ENCODE peak calls at places on chromosomes 1 and 21, in five cellular contexts. N is tibial artery, V is body of pancreas, R is neural progenitor cell, D is lung. B is an unnamed sample. For H3K36me3 and H3K27me3, the result is how much of the 10 kb centered on the place peaks cover.

GRCh38 chr1:236864996-236865877 is 70.1 kb downstream of the MTR start:
- DNase-seq in D (no peak), R (no peak), V (peak), N (no peak), B (no peak)

GRCh38 chr1:43275826-43276620 is 6.2 kb downstream of the TMEM125 start:
- DNase-seq in N (peak), D (no peak), R (no peak), V (no peak), B (no peak)

GRCh38 chr1:48093696-48094518 is 96.7 kb upstream of the TRABD2B start:
- DNase-seq in R (peak), V (peak), D (peak), N (no peak), B (peak)

GRCh38 chr1:155179107-155180031 is 5.7 kb downstream of the TRIM46 start:
- DNase-seq in N (peak), V (peak), D (no peak), R (no peak), B (peak)

GRCh38 chr1:108896160-108897150 is 19.7 kb downstream of the GPSM2 start:
- DNase-seq in R (no peak), D (no peak), V (no peak), N (no peak), B (no peak)

GRCh38 chr1:91166106-91166712 is 144.4 kb upstream of the ZNF644 start:
- DNase-seq in D (peak), V (peak), N (no peak), R (peak), B (peak)

GRCh38 chr21:14880922-14881321 is 183.9 kb downstream of the NRIP1 start:
- DNase-seq in D (no peak), V (no peak), R (no peak), N (no peak), B (no peak)

GRCh38 chr1:56516539-56517252 is 62.7 kb downstream of the PLPP3 start:
- DNase-seq in D (peak), R (no peak), N (no peak), V (peak), B (no peak)

GRCh38 chr1:64955093-64956066 is 11.0 kb downstream of the JAK1 start:
- DNase-seq in N (no peak), R (no peak), V (peak), D (peak), B (peak)

GRCh38 chr1:200483491-200484143 is 73.8 kb upstream of the ZNF281 start:
- DNase-seq in N (no peak), D (peak), R (peak), V (peak), B (peak)

GRCh38 chr1:229075217-229075616 is 195.7 kb upstream of the RAB4A start:
- DNase-seq in R (no peak), V (no peak), N (no peak), D (no peak), B (no peak)

GRCh38 chr1:22832414-22832786 is 121.8 kb downstream of the EPHB2 start:
- DNase-seq in V (no peak), R (no peak), N (no peak), D (no peak), B (no peak)

DNA sequence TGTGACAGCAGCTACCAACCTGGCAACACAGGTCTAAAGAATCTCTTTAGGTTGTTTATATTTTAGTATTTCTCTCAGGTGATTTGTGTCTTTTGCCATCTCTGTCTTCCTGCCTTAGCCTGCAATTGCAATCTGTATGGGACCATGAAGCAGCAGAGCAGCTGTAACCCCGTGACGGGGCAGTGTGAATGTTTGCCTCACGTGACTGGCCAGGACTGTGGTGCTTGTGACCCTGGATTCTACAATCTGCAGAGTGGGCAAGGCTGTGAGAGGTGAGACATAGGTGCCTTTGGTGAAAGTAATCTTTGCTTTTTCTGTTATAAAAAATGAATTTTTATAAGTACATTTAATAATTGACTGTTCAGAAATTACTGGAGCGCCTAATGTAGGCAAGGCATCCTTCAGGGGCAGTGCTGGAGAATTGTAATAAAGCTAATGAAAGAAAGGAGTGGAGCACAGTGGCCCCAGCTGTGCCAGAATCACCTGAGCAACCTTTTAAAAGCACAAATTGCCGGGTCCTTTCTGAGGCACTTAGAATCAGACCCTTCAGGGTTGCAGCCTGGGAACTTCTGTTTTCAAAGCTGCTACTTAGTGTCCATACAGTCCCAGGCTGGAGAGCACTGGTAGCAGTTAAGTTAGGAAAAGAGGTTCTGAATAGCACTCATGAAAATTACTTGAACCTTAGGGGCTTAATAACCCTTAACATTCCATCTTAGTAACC is 60.6 kb upstream of the LAMC2 start:
- DNase-seq in D (no peak), R (no peak), N (no peak), V (no peak), B (no peak)
- H3K36me3 ChIP-seq in D (half or more), R (under half), N (half or more), V (under half), B (under half)

GRCh38 chr1:8876099-8876496 is 2.4 kb downstream of the ENO1 start:
- DNase-seq in N (no peak), R (no peak), V (no peak), D (no peak), B (no peak)
- H3K4me3 ChIP-seq in N (peak), R (peak), V (no peak), D (no peak), B (peak)

GRCh38 chr1:184035719-184036516 is 1.6 kb downstream of the COLGALT2 start:
- DNase-seq in N (no peak), V (no peak), D (no peak), R (no peak), B (no peak)
- H3K27me3 ChIP-seq in N (under half), V (under half), D (under half), R (half or more), B (half or more)

DNA sequence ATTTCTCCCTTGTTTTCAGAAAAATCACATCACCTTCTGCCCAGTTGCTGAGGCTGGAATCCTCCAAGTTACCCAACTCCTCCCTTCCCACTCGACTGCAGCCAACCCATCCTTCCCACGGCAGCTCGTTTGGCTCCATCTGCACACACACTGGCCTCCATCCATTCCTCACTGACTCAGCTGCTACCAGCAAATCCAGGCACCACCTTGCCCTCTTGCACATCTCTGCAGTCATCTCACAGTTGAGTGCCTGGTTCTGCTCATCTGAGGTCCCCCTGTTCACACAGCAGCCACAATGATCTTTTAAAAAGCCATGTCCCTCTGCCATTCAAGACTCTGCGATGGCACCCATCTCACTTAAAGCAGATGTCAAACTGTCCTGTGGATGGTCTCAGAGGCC is 5.9 kb downstream of the ZNF692 start:
- DNase-seq in N (peak), R (no peak), D (no peak), V (no peak), B (no peak)
- H3K36me3 ChIP-seq in N (under half), R (under half), D (under half), V (under half), B (under half)

GRCh38 chr1:153032073-153032472 is 1.1 kb downstream of the SPRR1B start:
- DNase-seq in V (no peak), N (no peak), R (no peak), D (no peak), B (no peak)
- H3K4me3 ChIP-seq in V (no peak), N (no peak), R (no peak), D (no peak), B (no peak)

GRCh38 chr1:86942034-86942433 is 27.6 kb downstream of the HS2ST1 start:
- DNase-seq in N (no peak), D (no peak), V (no peak), R (no peak), B (no peak)

GRCh38 chr1:86938855-86939254 is 24.4 kb downstream of the HS2ST1 start:
- DNase-seq in D (no peak), V (no peak), N (no peak), R (no peak), B (no peak)

GRCh38 chr1:86938450-86938849 is 24.0 kb downstream of the HS2ST1 start:
- DNase-seq in D (no peak), R (no peak), V (no peak), N (no peak), B (no peak)

GRCh38 chr1:86940599-86940998 is 26.2 kb downstream of the HS2ST1 start:
- DNase-seq in D (no peak), N (no peak), R (no peak), V (no peak), B (no peak)

GRCh38 chr1:86939406-86939805 is 25.0 kb downstream of the HS2ST1 start:
- DNase-seq in V (no peak), N (no peak), R (no peak), D (no peak), B (no peak)
- H3K27me3 ChIP-seq in V (under half), N (under half), R (under half), D (under half), B (under half)

GRCh38 chr1:37588939-37589338 is 6.8 kb downstream of the GNL2 start:
- DNase-seq in V (no peak), D (no peak), R (no peak), N (no peak), B (no peak)
- H3K36me3 ChIP-seq in V (under half), D (half or more), R (under half), N (half or more), B (under half)

GRCh38 chr1:206466840-206467649 is 3.2 kb upstream of the IKBKE start:
- DNase-seq in N (no peak), V (no peak), R (no peak), D (no peak), B (no peak)
- H3K4me3 ChIP-seq in N (no peak), V (no peak), R (no peak), D (no peak), B (no peak)

GRCh38 chr1:12069616-12070244 is 6.6 kb downstream of the TNFRSF8 start:
- DNase-seq in V (no peak), R (no peak), N (no peak), D (no peak), B (no peak)

GRCh38 chr1:12071892-12072291 is 8.8 kb downstream of the TNFRSF8 start:
- DNase-seq in D (no peak), N (no peak), V (no peak), R (no peak), B (no peak)

GRCh38 chr1:12065872-12066271 is 2.8 kb downstream of the TNFRSF8 start:
- DNase-seq in D (no peak), R (no peak), V (no peak), N (no peak), B (no peak)

GRCh38 chr1:12064073-12064969 is 1.2 kb downstream of the TNFRSF8 start:
- DNase-seq in D (no peak), N (no peak), R (no peak), V (no peak), B (peak)

DNA sequence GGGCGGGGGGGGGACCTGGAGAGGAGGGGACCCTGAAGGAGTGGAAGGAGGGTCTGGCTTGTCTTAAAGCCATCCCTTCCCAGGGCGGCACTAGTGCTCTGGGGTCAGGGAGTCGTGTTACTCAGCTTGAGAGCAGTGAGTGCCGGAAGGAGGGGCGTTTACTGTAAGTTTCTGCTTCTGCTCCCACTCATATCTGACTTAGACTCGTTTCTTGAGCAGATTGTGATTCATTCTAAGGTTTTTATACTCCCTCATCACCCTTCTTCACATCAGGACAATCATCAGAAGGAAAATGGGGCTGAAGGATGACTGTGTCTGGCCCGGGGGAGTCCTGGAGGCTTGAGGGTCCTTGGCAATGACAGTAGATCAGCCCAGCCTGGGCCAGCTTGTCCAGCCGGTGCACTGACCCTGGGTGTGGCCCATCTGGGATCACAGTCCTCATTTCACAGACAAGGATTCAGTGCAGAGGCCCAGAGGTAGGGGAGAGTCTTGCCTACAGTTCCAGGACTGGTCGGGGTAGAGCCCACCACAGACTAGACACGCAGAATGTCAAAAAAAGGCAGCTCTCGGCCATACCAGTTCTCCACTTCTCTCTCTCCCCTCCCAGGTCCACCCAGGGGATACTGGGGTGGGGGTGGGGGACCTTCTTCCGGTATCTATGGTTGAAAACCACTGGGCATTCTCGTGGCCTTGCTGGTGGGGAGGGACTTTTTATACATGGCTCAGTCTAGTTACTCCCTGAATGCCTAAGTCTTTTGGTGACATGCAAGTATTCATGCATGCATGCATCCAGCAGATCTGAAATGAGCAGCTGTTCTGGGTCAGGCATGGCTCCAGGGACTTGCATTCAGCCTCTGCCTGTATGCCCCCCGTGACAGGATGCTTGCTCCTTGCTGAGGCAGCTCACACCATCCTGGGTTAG is 5.1 kb downstream of the TNFRSF8 start:
- DNase-seq in D (no peak), N (no peak), R (peak), V (no peak), B (peak)
- H3K27me3 ChIP-seq in D (under half), N (under half), R (under half), V (under half), B (under half)

B was measured in H7.